ENCODE peak calls at places on chromosomes 6 and 20, in ten cellular contexts. S is keratinocyte, V is IMR-90, B is fibroblast of lung, H is GM23248, N is SK-N-SH, U is astrocyte, I is mammary epithelial cell, P is mesendoderm, T is MM.1S. Z is an unnamed sample. For H3K4me1 and H3K36me3, the result is how much of the 10 kb centered on the place peaks cover.

GRCh38 chr6:24197892-24198291 is 71.9 kb downstream of the NRSN1 start:
- DNase-seq in S (no peak), V (no peak), B (no peak), H (no peak), N (no peak), U (no peak), I (no peak), P (no peak), T (no peak), Z (no peak)

GRCh38 chr20:18984238-18985200 is 170.9 kb downstream of the SCP2D1 start:
- DNase-seq in S (no peak), V (no peak), B (no peak), H (peak), N (no peak), U (no peak), I (no peak), P (peak), T (no peak), Z (no peak)

GRCh38 chr20:62860924-62861691 is 514 bp downstream of the TCFL5 start:
- DNase-seq in S (no peak), V (no peak), B (no peak), H (peak), N (peak), U (no peak), I (no peak), P (no peak), T (no peak), Z (peak)

GRCh38 chr6:107374264-107374663 is 85.1 kb downstream of the PDSS2 start:
- DNase-seq in S (no peak), V (no peak), B (no peak), H (no peak), N (no peak), U (no peak), I (no peak), P (no peak), T (no peak), Z (no peak)

GRCh38 chr6:125269328-125269985 is 32.3 kb downstream of the HDDC2 start:
- DNase-seq in S (no peak), V (no peak), B (no peak), H (no peak), N (no peak), U (no peak), I (no peak), P (no peak), T (no peak), Z (no peak)

GRCh38 chr6:166942393-166943168 is 13.8 kb downstream of the RNASET2 start:
- DNase-seq in S (no peak), V (peak), B (peak), H (no peak), N (peak), U (peak), I (no peak), P (no peak), T (no peak), Z (no peak)

GRCh38 chr6:42226251-42227143 is 8.8 kb upstream of the MRPS10 start:
- DNase-seq in S (peak), V (peak), B (peak), H (peak), N (no peak), U (peak), I (peak), P (peak), T (no peak), Z (no peak)

GRCh38 chr6:142856857-142857608 is 87.9 kb downstream of the HIVEP2 start:
- DNase-seq in S (no peak), V (no peak), B (no peak), H (no peak), N (no peak), U (no peak), I (no peak), P (no peak), T (peak), Z (peak)

GRCh38 chr6:25333471-25333870 is 54.3 kb downstream of the CARMIL1 start:
- DNase-seq in S (no peak), V (no peak), B (no peak), H (no peak), N (no peak), U (no peak), I (no peak), P (no peak), T (no peak), Z (no peak)

GRCh38 chr6:25332165-25332564 is 53.0 kb downstream of the CARMIL1 start:
- DNase-seq in S (no peak), V (no peak), B (no peak), H (peak), N (no peak), U (no peak), I (no peak), P (no peak), T (no peak), Z (no peak)

GRCh38 chr6:25332671-25333071 is 53.5 kb downstream of the CARMIL1 start:
- DNase-seq in S (no peak), V (no peak), B (no peak), H (no peak), N (no peak), U (no peak), I (no peak), P (no peak), T (peak), Z (no peak)

GRCh38 chr6:25337004-25337403 is 57.8 kb downstream of the CARMIL1 start:
- DNase-seq in S (no peak), V (no peak), B (peak), H (peak), N (no peak), U (no peak), I (no peak), P (no peak), T (no peak), Z (no peak)

GRCh38 chr6:25334793-25335192 is 55.6 kb downstream of the CARMIL1 start:
- DNase-seq in S (no peak), V (no peak), B (no peak), H (no peak), N (no peak), U (no peak), I (no peak), P (no peak), T (no peak), Z (no peak)
- H3K4me2 ChIP-seq in S (no peak), V (no peak), B (no peak), H (no peak), N (no peak), U (no peak), I (no peak), P (no peak), T (no peak), Z (no peak)

DNA sequence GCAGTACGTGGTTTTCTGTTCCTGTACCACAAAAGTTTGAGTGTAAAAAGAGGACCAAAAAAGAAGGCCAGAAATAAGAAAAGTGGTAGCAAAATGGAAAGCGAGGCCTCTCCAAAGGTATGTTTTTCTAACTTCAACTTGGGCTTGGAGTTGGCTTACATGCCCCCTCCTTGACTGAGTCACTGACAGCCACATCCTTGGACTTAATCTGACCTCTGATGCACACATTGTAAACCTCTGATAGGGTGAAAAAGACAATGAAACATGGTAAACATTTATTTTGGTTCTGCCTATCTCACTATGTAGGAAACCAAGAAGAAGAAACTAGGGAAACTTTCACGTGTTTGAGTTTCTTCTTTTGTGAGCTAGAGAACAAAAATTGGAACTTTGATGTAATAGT is 503.2 kb upstream of the ID4 start:
- DNase-seq in S (no peak), V (no peak), B (peak), H (peak), N (no peak), U (peak), I (peak), P (no peak), T (no peak), Z (no peak)
- H3K4me1 ChIP-seq in S (under half), V (under half), B (under half), H (under half), N (under half), U (under half), I (under half), P (under half), T (under half), Z (under half)

GRCh38 chr20:34773726-34774125 is 51.7 kb downstream of the NCOA6 start:
- DNase-seq in S (no peak), V (no peak), B (no peak), H (no peak), N (no peak), U (no peak), I (no peak), P (no peak), T (no peak), Z (no peak)

GRCh38 chr20:34771680-34772081 is 53.8 kb downstream of the NCOA6 start:
- DNase-seq in S (no peak), V (no peak), B (peak), H (peak), N (no peak), U (peak), I (peak), P (no peak), T (peak), Z (no peak)

GRCh38 chr20:34772437-34772836 is 53.0 kb downstream of the NCOA6 start:
- DNase-seq in S (no peak), V (no peak), B (no peak), H (no peak), N (no peak), U (no peak), I (no peak), P (no peak), T (no peak), Z (no peak)

DNA sequence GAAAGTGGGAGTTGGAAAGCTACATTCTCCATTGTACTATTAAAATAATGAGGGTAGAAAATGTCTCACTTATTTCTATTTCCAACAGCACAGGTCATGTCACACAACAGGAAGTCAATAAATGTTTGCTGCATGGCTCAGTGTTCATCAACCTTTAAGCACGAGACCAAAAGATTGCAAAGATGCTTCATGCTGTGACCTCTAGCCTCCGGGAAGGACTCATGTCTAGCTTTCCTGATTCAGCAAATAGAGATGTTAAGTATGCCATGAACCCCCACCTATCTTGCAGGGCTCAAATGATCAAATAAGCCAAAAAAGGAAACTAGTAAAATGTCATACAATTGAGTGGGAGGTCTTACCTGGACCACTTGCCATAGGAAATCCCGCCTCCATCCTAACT is 57.3 kb downstream of the NCOA6 start:
- DNase-seq in S (no peak), V (peak), B (peak), H (peak), N (no peak), U (peak), I (no peak), P (no peak), T (no peak), Z (no peak)
- H3K36me3 ChIP-seq in S (under half), V (under half), B (under half), H (under half), N (under half), U (under half), I (under half), P (under half), T (under half), Z (half or more)

DNA sequence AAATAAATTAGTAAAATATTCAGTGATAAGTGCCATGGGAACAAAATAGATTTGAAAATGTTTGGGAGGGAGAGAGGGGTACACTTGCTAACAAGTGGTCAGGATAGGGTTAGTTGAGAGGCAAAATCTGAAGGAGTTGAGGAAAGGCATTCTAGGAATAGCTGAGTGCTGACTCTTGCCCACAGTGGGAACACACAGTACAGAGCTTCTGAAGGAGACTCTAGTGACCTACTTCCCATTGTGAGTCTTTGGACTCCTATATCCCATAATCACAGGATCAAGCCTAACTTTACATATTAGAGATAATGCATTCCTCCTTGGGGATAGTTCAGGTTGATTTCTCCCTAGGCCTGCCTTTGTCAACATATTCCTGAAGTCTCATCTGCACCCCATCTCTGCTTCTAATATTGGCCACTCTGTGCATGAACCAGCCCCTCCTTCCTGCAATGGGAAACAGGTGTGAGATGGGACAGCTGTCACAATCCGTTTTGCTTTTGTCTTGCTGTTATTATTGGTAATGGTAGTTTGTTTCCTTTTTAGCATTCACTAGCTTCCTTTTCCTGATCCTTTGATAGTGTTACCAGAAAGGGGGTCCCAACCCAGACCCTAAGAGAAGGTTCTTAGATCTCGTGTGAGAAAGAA is 2.6 kb upstream of the TRIM38 start:
- DNase-seq in S (no peak), V (peak), B (peak), H (peak), N (no peak), U (peak), I (no peak), P (no peak), T (no peak), Z (no peak)
- H3K4me2 ChIP-seq in S (no peak), V (no peak), B (no peak), H (no peak), N (no peak), U (no peak), I (no peak), P (no peak), T (peak), Z (no peak)

DNA sequence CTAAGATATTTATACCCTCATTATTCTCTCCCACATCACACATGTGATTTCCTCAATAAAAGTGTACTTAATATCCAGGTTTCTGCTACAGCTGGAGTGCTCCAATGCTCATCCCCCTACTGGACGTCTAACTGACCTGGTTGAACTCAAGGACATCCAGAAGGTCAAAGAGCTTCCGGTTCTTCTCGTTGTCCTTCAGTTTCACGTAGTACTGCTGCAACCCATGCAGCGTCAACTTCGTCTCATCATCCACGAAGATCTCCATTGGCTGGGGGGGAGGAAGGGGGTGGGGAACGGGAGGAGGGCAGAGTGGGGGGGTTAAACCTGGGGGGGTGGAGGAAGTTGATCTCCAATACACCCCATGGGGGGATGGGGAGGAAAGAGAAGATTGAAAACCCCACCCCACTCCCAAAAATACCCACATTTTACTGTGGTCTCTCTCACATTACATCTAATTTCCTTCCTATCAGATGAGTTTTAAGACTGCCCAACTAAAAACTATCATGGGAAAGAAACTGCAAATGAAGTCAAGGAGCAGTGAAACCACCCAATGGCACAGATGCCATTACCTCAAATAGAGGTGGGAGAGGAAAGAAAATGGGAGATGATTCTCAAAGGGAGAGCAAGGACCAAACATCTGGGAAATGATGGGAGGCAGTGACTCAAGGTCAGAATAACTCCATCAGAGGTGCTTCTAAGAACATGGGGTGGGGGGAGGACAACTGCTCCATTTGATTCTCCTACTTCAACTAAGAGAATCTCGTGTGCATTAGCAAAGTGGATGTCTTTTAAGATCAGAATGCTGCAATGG is 4.1 kb downstream of the MCCD1 start:
- DNase-seq in S (no peak), V (no peak), B (no peak), H (no peak), N (no peak), U (no peak), I (no peak), P (no peak), T (no peak), Z (no peak)
- H3K4me1 ChIP-seq in S (under half), V (under half), B (under half), H (under half), N (under half), U (under half), I (under half), P (under half), T (under half), Z (under half)

DNA sequence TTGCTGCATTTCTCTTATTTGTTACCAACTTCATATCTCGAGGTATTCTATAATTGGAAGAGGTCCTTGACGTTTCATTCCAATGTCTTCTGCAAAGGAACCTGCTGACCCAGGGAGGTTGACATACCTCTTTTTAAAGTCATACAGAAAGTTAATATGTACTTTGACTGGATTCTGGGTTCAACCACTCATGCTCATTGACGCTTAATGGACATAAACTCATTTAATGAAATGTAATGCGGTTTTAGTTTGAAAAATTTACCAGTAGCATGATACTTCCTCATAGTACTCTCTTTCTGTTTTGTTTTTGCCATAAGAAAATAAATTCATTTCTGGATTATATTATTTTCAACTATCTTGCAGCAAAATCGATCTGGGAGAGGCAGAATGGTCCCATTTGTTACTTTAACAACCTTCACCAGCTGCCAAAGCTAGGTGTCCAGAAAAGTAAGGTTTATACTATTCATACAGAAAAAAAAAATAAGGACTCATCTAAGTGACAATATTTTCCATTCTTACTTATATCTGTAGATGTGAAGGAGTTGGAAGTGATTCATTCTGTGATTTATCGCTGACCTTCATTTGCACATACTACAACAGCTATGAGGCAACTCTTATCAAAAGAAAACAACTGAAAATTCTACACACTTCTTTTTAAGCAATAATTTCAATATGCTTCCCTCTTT is 101.6 kb downstream of the ATXN1 start:
- DNase-seq in S (no peak), V (peak), B (no peak), H (peak), N (no peak), U (peak), I (no peak), P (no peak), T (no peak), Z (no peak)
- H3K36me3 ChIP-seq in S (under half), V (under half), B (under half), H (under half), N (under half), U (under half), I (under half), P (under half), T (under half), Z (under half)

DNA sequence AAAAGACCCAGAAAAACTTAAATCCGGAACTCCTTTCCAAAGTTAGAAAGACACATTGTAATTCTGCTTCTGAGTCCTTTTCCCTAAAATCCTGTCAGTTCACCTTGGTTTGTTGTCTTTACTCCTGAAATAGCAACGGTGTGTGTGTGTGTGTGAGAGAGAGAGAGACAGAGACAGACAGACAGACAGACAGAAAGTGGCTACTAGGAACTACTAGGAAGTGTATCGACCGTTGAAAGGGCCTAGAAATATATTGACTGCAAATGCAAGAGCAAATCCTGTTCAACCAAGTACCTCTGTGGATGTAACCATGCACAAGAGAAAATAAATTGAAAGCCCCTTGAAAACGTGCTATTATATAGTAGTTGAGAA is 100.0 kb upstream of the MLIP start:
- DNase-seq in S (no peak), V (no peak), B (no peak), H (no peak), N (no peak), U (no peak), I (no peak), P (no peak), T (no peak), Z (no peak)
- H3K4me2 ChIP-seq in S (no peak), V (peak), B (no peak), H (no peak), N (peak), U (no peak), I (no peak), P (no peak), T (peak), Z (no peak)

GRCh38 chr6:31169123-31169857 is 1.2 kb downstream of the POU5F1 start:
- DNase-seq in S (no peak), V (no peak), B (no peak), H (peak), N (no peak), U (no peak), I (no peak), P (peak), T (no peak), Z (no peak)
- H3K4me1 ChIP-seq in S (under half), V (under half), B (under half), H (under half), N (under half), U (under half), I (under half), P (under half), T (under half), Z (under half)

GRCh38 chr20:3595541-3595940 is 67.7 kb downstream of the GFRA4 start:
- DNase-seq in S (no peak), V (no peak), B (no peak), H (no peak), N (no peak), U (no peak), I (no peak), P (peak), T (no peak), Z (peak)
- H3K36me3 ChIP-seq in S (under half), V (under half), B (under half), H (under half), N (half or more), U (under half), I (under half), P (under half), T (under half), Z (under half)

Z was measured in DND-41.